ENCODE peak calls at places on chromosomes 12 and 14, in seven cellular contexts. C is prostate gland, D is GM23338, H is OCI-LY7, I is uterus, X is mucosa of descending colon, O is heart right ventricle. G is an unnamed sample. For H3K4me1, the result is how much of the 10 kb centered on the place peaks cover.

GRCh38 chr12:114918535-114919233 is 234.7 kb upstream of the TBX3 start:
- DNase-seq in C (no peak), D (no peak), H (no peak), I (no peak), X (peak), O (no peak), G (peak)

GRCh38 chr12:114904254-114905003 is 220.5 kb upstream of the TBX3 start:
- DNase-seq in C (no peak), D (no peak), H (no peak), I (no peak), X (no peak), O (no peak), G (no peak)

GRCh38 chr12:989751-990278 is 1.2 kb upstream of the ERC1 start:
- DNase-seq in C (peak), D (no peak), H (peak), I (peak), X (no peak), O (no peak), G (peak)

GRCh38 chr14:51547701-51548100 is 104.0 kb upstream of the FRMD6 start:
- DNase-seq in C (no peak), D (no peak), H (no peak), I (no peak), X (no peak), O (no peak), G (no peak)

GRCh38 chr12:124940393-124941169 is 26.1 kb upstream of the UBC start:
- DNase-seq in C (peak), D (peak), H (peak), I (peak), X (peak), O (peak), G (peak)

GRCh38 chr14:68589447-68590232 is 203.2 kb downstream of the ZFP36L1 start:
- DNase-seq in C (no peak), D (no peak), H (no peak), I (peak), X (no peak), O (peak), G (peak)

GRCh38 chr12:2248087-2248900 is 195.5 kb downstream of the CACNA1C start:
- DNase-seq in C (no peak), D (no peak), H (no peak), I (no peak), X (no peak), O (no peak), G (peak)

GRCh38 chr14:31122098-31122611 is 85.4 kb downstream of the HECTD1 start:
- DNase-seq in C (no peak), D (no peak), H (no peak), I (no peak), X (no peak), O (no peak), G (no peak)

GRCh38 chr14:90140956-90141316 is 79.1 kb downstream of the KCNK13 start:
- DNase-seq in C (no peak), D (peak), H (no peak), I (no peak), X (no peak), O (no peak), G (peak)

GRCh38 chr12:108804361-108804949 is 52.9 kb downstream of the SSH1 start:
- DNase-seq in C (no peak), D (no peak), H (no peak), I (peak), X (peak), O (peak), G (no peak)

GRCh38 chr12:45278447-45278846 is 62.6 kb downstream of the ANO6 start:
- DNase-seq in C (no peak), D (no peak), H (no peak), I (no peak), X (no peak), O (no peak), G (no peak)

GRCh38 chr12:123132951-123133619 is 17.8 kb downstream of the PITPNM2 start:
- DNase-seq in C (no peak), D (no peak), H (no peak), I (no peak), X (no peak), O (no peak), G (no peak)

GRCh38 chr14:79598339-79598738 is 613.0 kb downstream of the DIO2 start:
- DNase-seq in C (no peak), D (no peak), H (no peak), I (no peak), X (no peak), O (no peak), G (no peak)

GRCh38 chr14:78153069-78153351 is 17.2 kb upstream of the NRXN3 start:
- DNase-seq in C (no peak), D (no peak), H (no peak), I (no peak), X (no peak), O (no peak), G (no peak)

GRCh38 chr12:105580841-105581352 is 250.4 kb downstream of the C12orf75 start:
- DNase-seq in C (no peak), D (no peak), H (no peak), I (peak), X (no peak), O (no peak), G (no peak)

GRCh38 chr12:43832506-43833168 is 3.2 kb upstream of the TMEM117 start:
- DNase-seq in C (no peak), D (no peak), H (no peak), I (no peak), X (no peak), O (no peak), G (no peak)

GRCh38 chr12:109715310-109716091 is 1.9 kb downstream of the FAM222A start:
- DNase-seq in C (no peak), D (peak), H (no peak), I (no peak), X (peak), O (peak), G (no peak)

GRCh38 chr12:66269757-66270383 is 32.4 kb upstream of the HELB start:
- DNase-seq in C (no peak), D (peak), H (peak), I (no peak), X (no peak), O (no peak), G (no peak)

GRCh38 chr12:93894391-93895095 is 217.4 kb downstream of the CRADD start:
- DNase-seq in C (peak), D (no peak), H (no peak), I (peak), X (peak), O (peak), G (no peak)

GRCh38 chr14:50362791-50363733 is 33.6 kb downstream of the CDKL1 start:
- DNase-seq in C (no peak), D (no peak), H (peak), I (no peak), X (no peak), O (no peak), G (peak)

GRCh38 chr14:76948213-76948947 is 80.1 kb downstream of the IRF2BPL start:
- DNase-seq in C (no peak), D (no peak), H (no peak), I (no peak), X (peak), O (no peak), G (no peak)

GRCh38 chr14:65208548-65208947 is 106.2 kb upstream of the MAX start:
- DNase-seq in C (no peak), D (no peak), H (peak), I (no peak), X (no peak), O (no peak), G (no peak)

GRCh38 chr14:32469388-32470160 is 140.5 kb downstream of the AKAP6 start:
- DNase-seq in C (no peak), D (peak), H (peak), I (no peak), X (no peak), O (no peak), G (no peak)

GRCh38 chr14:74456684-74457083 is 30.7 kb upstream of the SYNDIG1L start:
- DNase-seq in C (no peak), D (no peak), H (no peak), I (no peak), X (no peak), O (no peak), G (no peak)

GRCh38 chr12:4238577-4238976 is 35.0 kb upstream of the CCND2 start:
- DNase-seq in C (no peak), D (no peak), H (no peak), I (no peak), X (no peak), O (no peak), G (no peak)

GRCh38 chr12:116524964-116525379 is 34.2 kb upstream of the MAP1LC3B2 start:
- DNase-seq in C (no peak), D (peak), H (no peak), I (peak), X (no peak), O (no peak), G (peak)

GRCh38 chr12:66756631-66757030 is 77.8 kb upstream of the GRIP1 start:
- DNase-seq in C (no peak), D (no peak), H (no peak), I (no peak), X (no peak), O (no peak), G (no peak)

GRCh38 chr12:57902371-57903042 is 38.9 kb upstream of the ATP23 start:
- DNase-seq in C (no peak), D (no peak), H (no peak), I (no peak), X (no peak), O (no peak), G (peak)

GRCh38 chr12:57577981-57578758 is 12.8 kb upstream of the PIP4K2C start:
- DNase-seq in C (no peak), D (no peak), H (no peak), I (no peak), X (no peak), O (no peak), G (peak)

GRCh38 chr12:6961278-6961694 is 9.2 kb downstream of the PHB2 start:
- DNase-seq in C (peak), D (no peak), H (no peak), I (peak), X (peak), O (peak), G (peak)

GRCh38 chr14:25048170-25049126 is 1.5 kb downstream of the STXBP6 start:
- DNase-seq in C (peak), D (peak), H (no peak), I (peak), X (peak), O (peak), G (no peak)

GRCh38 chr14:69260246-69260978 is 454 bp downstream of the GALNT16 start:
- DNase-seq in C (no peak), D (peak), H (no peak), I (no peak), X (no peak), O (peak), G (no peak)

GRCh38 chr14:51335521-51335920 is 95.5 kb downstream of the TMX1 start:
- DNase-seq in C (no peak), D (no peak), H (no peak), I (peak), X (peak), O (peak), G (no peak)

GRCh38 chr12:460301-461230 is 827 bp downstream of the B4GALNT3 start:
- DNase-seq in C (peak), D (peak), H (peak), I (peak), X (peak), O (peak), G (no peak)

GRCh38 chr14:50820786-50821185 is 10.2 kb downstream of the NIN start:
- DNase-seq in C (no peak), D (no peak), H (no peak), I (no peak), X (no peak), O (no peak), G (no peak)

GRCh38 chr12:99611590-99611989 is 36.0 kb upstream of the GARIN6 start:
- DNase-seq in C (no peak), D (no peak), H (no peak), I (no peak), X (no peak), O (no peak), G (no peak)

GRCh38 chr14:78228702-78229327 is 58.6 kb downstream of the NRXN3 start:
- DNase-seq in C (no peak), D (no peak), H (no peak), I (no peak), X (no peak), O (no peak), G (no peak)

DNA sequence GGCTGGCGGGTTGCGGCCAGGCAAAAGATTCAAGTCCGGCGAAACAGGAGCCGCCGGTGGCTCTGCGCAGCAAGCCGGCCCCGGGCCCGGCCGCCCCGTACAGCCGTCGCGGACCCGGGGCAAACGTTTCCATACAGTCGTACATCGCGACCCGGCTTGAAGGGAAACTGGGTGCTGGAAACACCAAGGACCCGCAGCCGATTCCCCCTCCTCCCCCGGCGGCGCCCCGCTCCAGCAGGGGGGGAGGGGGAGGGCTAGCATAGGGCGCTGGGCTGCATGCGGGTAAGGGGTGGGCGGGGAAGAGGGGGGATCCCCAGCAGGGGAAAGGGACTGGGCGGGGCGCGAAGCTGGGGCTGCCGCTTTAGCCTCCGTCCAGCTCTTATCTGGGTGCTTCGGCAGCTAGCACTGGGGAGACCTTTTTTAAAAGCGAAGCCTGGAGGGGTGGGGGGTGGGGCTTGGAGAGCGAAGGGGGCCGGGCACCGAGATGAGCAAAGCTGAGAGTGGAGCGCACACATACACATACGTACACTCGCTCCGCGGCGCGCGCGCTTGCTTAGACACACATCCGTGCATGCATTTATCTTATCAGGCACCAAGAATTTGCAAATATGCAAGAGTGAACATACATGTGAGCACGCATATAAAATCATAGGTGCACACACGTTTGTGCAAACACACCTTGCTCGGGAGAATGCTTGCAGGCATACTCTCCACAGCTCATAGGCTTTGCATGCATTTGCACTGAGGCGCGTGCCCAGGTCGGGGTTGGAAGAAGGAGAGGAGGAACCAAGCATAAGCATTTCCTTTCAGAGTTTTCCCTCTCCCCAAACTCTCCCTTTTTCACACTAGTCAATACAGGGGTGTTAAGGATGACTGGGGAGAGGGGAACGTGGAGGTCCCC is 11.8 kb downstream of the RARG start:
- DNase-seq in C (peak), D (peak), H (peak), I (peak), X (peak), O (peak), G (peak)
- H3K4me1 ChIP-seq in C (under half), D (half or more), H (half or more), I (under half), X (half or more), O (half or more), G (under half)

GRCh38 chr12:46678441-46678840 is 147.4 kb downstream of the SLC38A4 start:
- DNase-seq in C (peak), D (no peak), H (no peak), I (no peak), X (no peak), O (no peak), G (no peak)
- H3K4me3 ChIP-seq in C (no peak), D (no peak), H (no peak), I (no peak), X (no peak), O (no peak), G (no peak)

GRCh38 chr14:105392161-105393090 is 5.9 kb upstream of the TEX22 start:
- DNase-seq in C (no peak), D (no peak), H (no peak), I (no peak), X (peak), O (no peak), G (no peak)

GRCh38 chr14:105391541-105391940 is 6.8 kb upstream of the TEX22 start:
- DNase-seq in C (no peak), D (no peak), H (no peak), I (no peak), X (peak), O (peak), G (no peak)

GRCh38 chr14:105389534-105389933 is 8.8 kb upstream of the TEX22 start:
- DNase-seq in C (no peak), D (no peak), H (no peak), I (no peak), X (peak), O (peak), G (no peak)

GRCh38 chr14:105389976-105390848 is 8.1 kb upstream of the TEX22 start:
- DNase-seq in C (no peak), D (no peak), H (peak), I (no peak), X (peak), O (peak), G (no peak)

GRCh38 chr14:105390849-105391500 is 7.4 kb upstream of the TEX22 start:
- DNase-seq in C (no peak), D (no peak), H (no peak), I (no peak), X (peak), O (no peak), G (no peak)
- H3K4me1 ChIP-seq in C (under half), D (under half), H (under half), I (under half), X (under half), O (under half), G (under half)

DNA sequence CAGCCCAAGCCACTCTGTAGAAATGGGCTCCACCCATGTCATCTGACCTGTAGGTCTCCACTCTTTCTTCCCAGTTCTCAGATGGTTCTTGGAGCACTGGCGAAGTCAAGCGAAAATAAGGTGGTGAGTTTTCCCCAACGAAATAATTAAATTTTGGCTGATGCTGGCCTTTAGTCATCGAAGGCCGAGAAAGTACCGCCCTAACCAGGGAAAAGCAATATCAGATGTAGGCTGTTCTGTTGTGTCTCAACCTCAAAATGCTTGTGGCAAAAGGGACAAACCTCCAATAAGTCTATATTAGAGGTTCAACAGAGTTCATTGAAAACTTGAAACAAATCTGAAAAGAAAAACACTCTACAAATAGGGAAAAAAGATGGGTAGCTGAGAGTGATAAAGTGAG is 48.6 kb upstream of the BCAT1 start:
- DNase-seq in C (no peak), D (no peak), H (no peak), I (no peak), X (no peak), O (no peak), G (no peak)
- H3K4me3 ChIP-seq in C (no peak), D (no peak), H (peak), I (no peak), X (no peak), O (no peak), G (no peak)